ENCODE peak calls at places on chromosomes 13 and 19, in six cellular contexts. J is HCT116, K is HepG2, Q is K562, M is H1, V is GM12878. E is an unnamed sample.
A peak's percentile ranks its signal among the peaks of the same experiment; 100 is the strongest.

GRCh38 chr19:28500982-28501633 is 711.8 kb downstream of the UQCRFS1 start:
- DNase-seq in J (no peak), K (no peak), Q (no peak), M (no peak), V (no peak), E (no peak)

GRCh38 chr13:27474751-27475268 is 24.4 kb upstream of the MTIF3 start:
- DNase-seq in J (no peak), K (no peak), Q (no peak), M (no peak), V (no peak), E (no peak)

GRCh38 chr13:52345048-52345447 is 60.9 kb downstream of the THSD1 start:
- DNase-seq in J (no peak), K (no peak), Q (no peak), M (no peak), V (no peak), E (peak; percentile 77)

GRCh38 chr13:41528021-41528420 is 70.7 kb downstream of the RGCC start:
- DNase-seq in J (no peak), K (no peak), Q (no peak), M (no peak), V (no peak), E (no peak)

GRCh38 chr13:71727036-71727435 is 140.0 kb downstream of the DACH1 start:
- DNase-seq in J (no peak), K (no peak), Q (no peak), M (no peak), V (no peak), E (no peak)

GRCh38 chr13:73467103-73467502 is 408.3 kb downstream of the KLF5 start:
- DNase-seq in J (no peak), K (no peak), Q (no peak), M (no peak), V (no peak), E (no peak)

GRCh38 chr19:1868971-1869370 is 5.6 kb upstream of the KLF16 start:
- DNase-seq in J (no peak), K (no peak), Q (no peak), M (no peak), V (no peak), E (no peak)

GRCh38 chr19:1967087-1967608 is 26.2 kb downstream of the CSNK1G2 start:
- DNase-seq in J (no peak), K (no peak), Q (no peak), M (no peak), V (no peak), E (no peak)

GRCh38 chr19:1651061-1651547 is 1.3 kb downstream of the TCF3 start:
- DNase-seq in J (no peak), K (no peak), Q (no peak), M (peak; percentile 76), V (peak; percentile 56), E (peak; percentile 42)

GRCh38 chr13:20395061-20395916 is 130.4 kb downstream of the CRYL1 start:
- DNase-seq in J (no peak), K (no peak), Q (no peak), M (peak; percentile 33), V (no peak), E (no peak)

GRCh38 chr13:113973218-113974164 is at the start of gene C13orf46:
- DNase-seq in J (no peak), K (peak; percentile 12), Q (no peak), M (no peak), V (no peak), E (no peak)

GRCh38 chr13:113040031-113040430 is 65.6 kb upstream of the F7 start:
- DNase-seq in J (no peak), K (no peak), Q (no peak), M (no peak), V (no peak), E (no peak)

DNA sequence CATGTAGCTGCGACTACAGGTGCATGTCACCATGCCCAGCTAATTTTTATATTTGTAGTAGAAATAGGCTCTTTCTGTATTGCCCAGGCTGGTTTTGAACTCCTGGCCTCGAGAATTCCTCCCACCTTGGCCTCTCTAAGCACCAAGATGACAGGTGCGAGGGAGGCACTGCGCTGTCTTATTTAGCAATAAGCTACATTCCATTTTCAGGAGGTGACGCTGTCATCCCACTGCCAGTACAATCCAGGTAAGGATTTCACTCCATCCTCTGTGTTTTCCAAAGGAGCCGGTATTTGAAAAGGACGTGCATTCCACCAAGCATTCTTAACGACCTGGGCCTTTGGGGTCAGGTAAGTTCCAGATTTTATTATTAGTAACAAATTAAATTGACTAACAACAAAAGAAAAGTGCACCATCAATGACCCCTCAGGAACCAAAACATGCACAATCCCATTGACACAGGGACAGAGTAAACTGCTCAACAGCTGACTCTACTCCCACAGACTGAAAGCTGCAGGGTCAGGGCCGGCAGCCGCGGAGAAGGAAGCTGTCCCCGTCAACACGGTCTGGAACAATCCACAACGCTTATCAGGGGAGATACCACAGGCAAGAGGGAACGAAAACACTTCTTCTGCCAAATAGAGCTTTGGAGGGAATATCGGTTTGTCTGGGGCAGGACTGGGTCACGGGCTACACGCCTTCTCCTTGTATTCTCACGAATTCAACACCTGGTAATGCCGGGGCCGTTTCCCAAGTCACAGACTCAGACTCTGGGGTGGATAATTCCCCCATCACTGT is 82.8 kb downstream of the INSR start:
- DNase-seq in J (no peak), K (no peak), Q (no peak), M (no peak), V (no peak), E (peak; percentile 92)
- TF ChIP-seq EZH2 in J (no peak), K (no peak), Q (no peak), M (no peak), V (no peak), E (no peak)

GRCh38 chr19:56112313-56112709 is 8.8 kb downstream of the ZNF787 start:
- DNase-seq in J (no peak), K (no peak), Q (no peak), M (no peak), V (no peak), E (no peak)

GRCh38 chr19:56114051-56114694 is 6.9 kb downstream of the ZNF787 start:
- DNase-seq in J (no peak), K (no peak), Q (no peak), M (no peak), V (no peak), E (no peak)

GRCh38 chr19:56110515-56111448 is 10.3 kb downstream of the ZNF787 start:
- DNase-seq in J (no peak), K (peak; percentile 78), Q (no peak), M (no peak), V (no peak), E (peak; percentile 61)

GRCh38 chr19:56113071-56113632 is 7.9 kb downstream of the ZNF787 start:
- DNase-seq in J (no peak), K (no peak), Q (no peak), M (no peak), V (no peak), E (no peak)

GRCh38 chr19:56111601-56112312 is 9.3 kb downstream of the ZNF787 start:
- DNase-seq in J (no peak), K (peak; percentile 45), Q (no peak), M (no peak), V (no peak), E (no peak)
- TF ChIP-seq MAX in J (no peak), K (no peak), Q (no peak), M (no peak), V (no peak), E (no peak)

GRCh38 chr19:55370305-55370988 is at the start of gene IL11:
- DNase-seq in J (no peak), K (no peak), Q (no peak), M (no peak), V (no peak), E (no peak)

GRCh38 chr19:55366790-55367189 is 3.5 kb downstream of the IL11 start:
- DNase-seq in J (no peak), K (no peak), Q (no peak), M (no peak), V (no peak), E (no peak)

GRCh38 chr19:55369651-55370304 is 485 bp downstream of the IL11 start:
- DNase-seq in J (no peak), K (no peak), Q (peak; percentile 91), M (peak; percentile 87), V (no peak), E (no peak)

GRCh38 chr19:55368106-55368505 is 2.2 kb downstream of the IL11 start:
- DNase-seq in J (no peak), K (no peak), Q (no peak), M (no peak), V (no peak), E (no peak)

DNA sequence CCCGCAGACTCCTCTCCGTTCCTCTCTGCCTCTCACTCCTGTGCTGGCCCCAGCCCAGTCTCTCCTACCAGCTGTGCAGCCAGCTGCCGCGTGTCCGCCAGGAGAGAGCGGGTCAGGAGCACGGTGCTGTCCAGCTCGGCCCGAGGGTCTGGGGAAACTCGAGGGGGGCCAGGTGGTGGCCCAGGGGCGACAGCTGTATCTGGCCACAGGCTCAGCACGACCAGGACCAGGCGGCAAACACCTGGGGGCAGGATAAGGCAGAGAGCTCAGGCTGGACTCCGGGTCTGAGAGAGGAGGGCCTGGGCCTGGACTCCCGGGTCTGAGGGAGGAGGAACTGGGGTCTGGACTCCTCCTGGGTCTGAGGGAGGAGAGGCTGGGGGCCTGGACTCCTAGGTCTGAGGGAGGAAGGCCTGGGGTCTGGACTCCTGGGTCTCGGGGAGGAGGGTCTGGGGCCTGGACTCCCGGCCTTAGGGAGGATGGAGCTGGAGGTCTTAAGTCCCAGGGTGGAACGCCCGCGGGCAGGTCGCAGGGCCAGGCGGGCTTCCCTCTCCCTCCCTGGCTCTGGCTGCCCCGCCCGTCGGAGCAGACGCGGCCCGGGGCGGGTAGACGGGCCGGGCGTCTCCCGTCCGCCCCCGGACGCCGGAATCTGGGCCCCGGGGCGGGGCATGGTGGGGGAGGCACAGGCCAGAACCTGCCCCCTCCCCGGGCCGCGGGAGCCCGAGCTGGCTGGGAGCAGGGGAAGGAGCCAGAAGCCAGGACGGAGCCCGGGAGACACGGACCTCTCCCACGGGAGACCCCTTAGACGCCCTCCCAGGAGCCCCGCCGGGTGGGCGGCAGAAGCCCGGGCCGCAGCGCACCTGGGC is 1.3 kb downstream of the IL11 start:
- DNase-seq in J (no peak), K (no peak), Q (peak; percentile 91), M (no peak), V (no peak), E (no peak)
- TF ChIP-seq EZH2 in J (no peak), K (peak; percentile 20), Q (no peak), M (no peak), V (no peak), E (peak; percentile 18)

GRCh38 chr13:31089649-31090048 is 72.1 kb downstream of the HSPH1 start:
- DNase-seq in J (no peak), K (no peak), Q (no peak), M (no peak), V (no peak), E (no peak)
- TF ChIP-seq MAX in J (no peak), K (no peak), Q (no peak), M (no peak), V (no peak), E (no peak)

E was measured in endothelial cell of umbilical vein.